ENCODE peak calls at places on chromosomes 13 and 19, in six cellular contexts. One of them, this sample, is unnamed. For H3K4me1, the result is how much of the 10 kb centered on the place peaks cover.

GRCh38 chr13:27476943-27477681 is 26.7 kb upstream of the MTIF3 start:
- DNase-seq in astrocyte: no peak
- DNase-seq in GM23338: no peak
- DNase-seq in fibroblast of lung: peak
- DNase-seq in GM12878: no peak
- DNase-seq in neural progenitor cell: no peak
- DNase-seq in this sample: no peak

GRCh38 chr13:24271611-24272451 is 37.5 kb upstream of the C1QTNF9 start:
- DNase-seq in fibroblast of lung: peak
- DNase-seq in astrocyte: peak
- DNase-seq in GM23338: no peak
- DNase-seq in neural progenitor cell: peak
- DNase-seq in GM12878: peak
- DNase-seq in this sample: no peak

GRCh38 chr13:91323349-91323748 is 24.1 kb upstream of the MIR17HG start:
- DNase-seq in fibroblast of lung: no peak
- DNase-seq in neural progenitor cell: no peak
- DNase-seq in astrocyte: no peak
- DNase-seq in GM23338: no peak
- DNase-seq in GM12878: no peak
- DNase-seq in this sample: no peak

GRCh38 chr19:10000171-10000826 is 10.0 kb downstream of the COL5A3 start:
- DNase-seq in neural progenitor cell: peak
- DNase-seq in fibroblast of lung: peak
- DNase-seq in GM12878: no peak
- DNase-seq in astrocyte: peak
- DNase-seq in GM23338: peak
- DNase-seq in this sample: no peak

GRCh38 chr19:32824136-32824835 is 45.3 kb downstream of the SLC7A9 start:
- DNase-seq in neural progenitor cell: peak
- DNase-seq in GM23338: no peak
- DNase-seq in astrocyte: no peak
- DNase-seq in GM12878: no peak
- DNase-seq in fibroblast of lung: no peak
- DNase-seq in this sample: no peak

GRCh38 chr13:29754486-29754806 is 96.0 kb downstream of the UBL3 start:
- DNase-seq in astrocyte: peak
- DNase-seq in GM12878: no peak
- DNase-seq in GM23338: peak
- DNase-seq in neural progenitor cell: no peak
- DNase-seq in fibroblast of lung: peak
- DNase-seq in this sample: no peak

GRCh38 chr19:55600336-55601028 is 394 bp downstream of the ZNF524 start:
- DNase-seq in GM12878: no peak
- DNase-seq in GM23338: peak
- DNase-seq in neural progenitor cell: peak
- DNase-seq in astrocyte: peak
- DNase-seq in fibroblast of lung: peak
- DNase-seq in this sample: no peak

GRCh38 chr19:49786432-49786831 is 19.6 kb downstream of the AP2A1 start:
- DNase-seq in astrocyte: peak
- DNase-seq in neural progenitor cell: no peak
- DNase-seq in GM23338: no peak
- DNase-seq in fibroblast of lung: peak
- DNase-seq in GM12878: no peak
- DNase-seq in this sample: no peak

GRCh38 chr19:45547965-45548609 is 36.5 kb downstream of the OPA3 start:
- DNase-seq in fibroblast of lung: peak
- DNase-seq in GM23338: no peak
- DNase-seq in GM12878: no peak
- DNase-seq in astrocyte: no peak
- DNase-seq in neural progenitor cell: no peak
- DNase-seq in this sample: peak

GRCh38 chr19:18418034-18418724 is 1.0 kb upstream of the SSBP4 start:
- DNase-seq in fibroblast of lung: no peak
- DNase-seq in neural progenitor cell: no peak
- DNase-seq in GM12878: no peak
- DNase-seq in astrocyte: no peak
- DNase-seq in GM23338: no peak
- DNase-seq in this sample: no peak

GRCh38 chr13:106496072-106496997 is 39.1 kb downstream of the EFNB2 start:
- DNase-seq in fibroblast of lung: peak
- DNase-seq in neural progenitor cell: no peak
- DNase-seq in GM23338: no peak
- DNase-seq in GM12878: no peak
- DNase-seq in astrocyte: no peak
- DNase-seq in this sample: no peak

GRCh38 chr19:18274776-18275356 is 614 bp upstream of the IQCN start:
- DNase-seq in neural progenitor cell: no peak
- DNase-seq in GM12878: no peak
- DNase-seq in astrocyte: peak
- DNase-seq in GM23338: peak
- DNase-seq in fibroblast of lung: peak
- DNase-seq in this sample: no peak

GRCh38 chr19:1286451-1286858 is 782 bp downstream of the EFNA2 start:
- DNase-seq in astrocyte: no peak
- DNase-seq in fibroblast of lung: no peak
- DNase-seq in GM12878: no peak
- DNase-seq in GM23338: no peak
- DNase-seq in neural progenitor cell: no peak
- DNase-seq in this sample: no peak

GRCh38 chr19:1285737-1286360 is at the start of gene EFNA2:
- DNase-seq in GM23338: no peak
- DNase-seq in neural progenitor cell: peak
- DNase-seq in GM12878: no peak
- DNase-seq in fibroblast of lung: no peak
- DNase-seq in astrocyte: no peak
- DNase-seq in this sample: no peak

GRCh38 chr19:1287622-1288527 is 2.2 kb downstream of the EFNA2 start:
- DNase-seq in fibroblast of lung: no peak
- DNase-seq in GM23338: no peak
- DNase-seq in GM12878: no peak
- DNase-seq in neural progenitor cell: peak
- DNase-seq in astrocyte: no peak
- DNase-seq in this sample: no peak

GRCh38 chr19:1288528-1289394 is 3.1 kb downstream of the EFNA2 start:
- DNase-seq in neural progenitor cell: no peak
- DNase-seq in fibroblast of lung: no peak
- DNase-seq in astrocyte: no peak
- DNase-seq in GM12878: no peak
- DNase-seq in GM23338: no peak
- DNase-seq in this sample: no peak

GRCh38 chr19:1286859-1287621 is 1.4 kb downstream of the EFNA2 start:
- DNase-seq in GM12878: no peak
- DNase-seq in astrocyte: no peak
- DNase-seq in neural progenitor cell: no peak
- DNase-seq in GM23338: no peak
- DNase-seq in fibroblast of lung: no peak
- DNase-seq in this sample: no peak
- TF ChIP-seq EZH2 in GM12878: no peak
- TF ChIP-seq EZH2 in astrocyte: peak
- TF ChIP-seq EZH2 in neural progenitor cell: no peak
- TF ChIP-seq EZH2 in GM23338: no peak
- TF ChIP-seq EZH2 in fibroblast of lung: peak
- TF ChIP-seq EZH2 in this sample: peak

DNA sequence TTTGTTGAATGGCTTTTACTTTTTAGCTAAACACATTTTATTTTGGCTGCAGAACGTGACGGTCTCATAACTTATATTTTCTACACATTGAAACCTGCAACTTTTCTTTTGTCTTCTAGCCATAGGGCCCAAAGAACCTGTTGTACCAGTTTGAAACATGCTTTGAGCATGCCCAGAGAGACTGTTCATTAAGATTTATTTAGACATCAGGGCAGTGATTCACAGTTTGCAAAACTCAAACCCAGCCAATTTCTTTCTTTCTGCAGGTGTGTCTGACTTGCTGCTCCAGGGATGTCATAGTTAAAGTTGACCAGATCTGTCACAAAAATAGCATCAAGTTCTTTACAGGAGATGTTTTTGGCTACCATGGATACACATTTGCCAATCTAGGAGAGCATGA is 22.0 kb downstream of the SAE1 start:
- DNase-seq in neural progenitor cell: no peak
- DNase-seq in GM12878: no peak
- DNase-seq in GM23338: no peak
- DNase-seq in astrocyte: no peak
- DNase-seq in fibroblast of lung: no peak
- DNase-seq in this sample: no peak
- H3K4me1 ChIP-seq in neural progenitor cell: under half
- H3K4me1 ChIP-seq in GM12878: under half
- H3K4me1 ChIP-seq in GM23338: under half
- H3K4me1 ChIP-seq in astrocyte: under half
- H3K4me1 ChIP-seq in fibroblast of lung: under half
- H3K4me1 ChIP-seq in this sample: under half

GRCh38 chr19:35533822-35534521 is 716 bp downstream of the GAPDHS start:
- DNase-seq in astrocyte: no peak
- DNase-seq in GM23338: peak
- DNase-seq in neural progenitor cell: peak
- DNase-seq in GM12878: no peak
- DNase-seq in fibroblast of lung: peak
- DNase-seq in this sample: no peak
- TF ChIP-seq EZH2 in astrocyte: peak
- TF ChIP-seq EZH2 in GM23338: no peak
- TF ChIP-seq EZH2 in neural progenitor cell: no peak
- TF ChIP-seq EZH2 in GM12878: no peak
- TF ChIP-seq EZH2 in fibroblast of lung: no peak
- TF ChIP-seq EZH2 in this sample: peak

DNA sequence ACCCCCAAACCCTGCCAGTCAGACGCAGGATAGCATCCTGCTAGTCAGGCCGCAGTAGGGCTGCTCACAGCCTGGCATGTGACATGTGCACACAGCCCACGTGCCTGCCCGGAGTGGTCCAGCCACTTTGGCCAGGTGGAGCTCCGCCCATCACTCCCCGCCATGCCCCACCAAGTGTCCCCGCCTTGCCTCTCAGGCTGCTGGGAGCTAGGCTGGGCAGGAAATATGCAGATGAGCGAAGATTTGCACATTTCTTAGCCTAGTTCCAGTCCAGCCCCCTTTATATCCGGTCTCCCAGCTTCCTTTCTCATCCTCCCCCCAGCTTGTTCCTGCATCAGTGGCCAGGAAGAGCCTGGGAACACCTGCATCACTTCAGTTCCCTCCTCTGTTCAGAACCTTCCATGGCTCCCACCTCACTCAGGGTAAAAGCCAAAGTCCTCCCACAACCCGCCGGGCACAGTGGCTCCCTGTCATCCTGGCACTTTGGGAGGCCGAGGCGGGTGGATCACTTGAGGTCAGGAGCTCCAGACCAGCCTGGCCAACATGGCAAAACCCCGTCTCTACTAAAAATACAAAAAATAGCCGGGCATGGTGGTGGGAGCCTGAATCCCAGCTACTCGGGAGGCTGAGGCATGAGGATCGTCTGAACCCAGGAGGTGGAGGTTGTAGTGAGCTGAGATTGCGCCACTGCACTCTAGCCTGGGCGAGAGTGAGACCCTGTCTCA is 2.3 kb upstream of the DOCK6 start:
- DNase-seq in neural progenitor cell: no peak
- DNase-seq in GM12878: peak
- DNase-seq in fibroblast of lung: no peak
- DNase-seq in GM23338: peak
- DNase-seq in astrocyte: no peak
- DNase-seq in this sample: no peak
- H3K4me1 ChIP-seq in neural progenitor cell: under half
- H3K4me1 ChIP-seq in GM12878: under half
- H3K4me1 ChIP-seq in fibroblast of lung: under half
- H3K4me1 ChIP-seq in GM23338: under half
- H3K4me1 ChIP-seq in astrocyte: under half
- H3K4me1 ChIP-seq in this sample: under half

This sample was measured in keratinocyte.